ENCODE peak calls at places on chromosomes 3 and 15, in nine cellular contexts. A is lower lobe of right lung, L is AG10803, J is psoas muscle, C is foreskin fibroblast, U is HepG2, P is GM13977, G is GM13976, Y is fibroblast of villous mesenchyme. O is an unnamed sample.

GRCh38 chr3:38368238-38368637 is 21.7 kb downstream of the XYLB start:
- DNase-seq in C (no peak), G (no peak), Y (no peak), P (no peak), L (no peak), A (no peak), U (no peak), J (no peak), O (no peak)

GRCh38 chr3:72960812-72961518 is 35.6 kb upstream of the PPP4R2 start:
- DNase-seq in G (no peak), A (no peak), U (peak; percentile 86), C (peak; percentile 76), P (no peak), J (no peak), Y (peak; percentile 92), L (peak; percentile 64), O (no peak)

GRCh38 chr3:38003371-38003816 is 12.8 kb downstream of the VILL start:
- DNase-seq in L (peak; percentile 36), C (no peak), A (peak; percentile 75), G (peak; percentile 76), Y (peak; percentile 44), J (peak; percentile 63), P (peak; percentile 72), U (peak; percentile 59), O (no peak)

GRCh38 chr3:156206157-156206556 is 85.8 kb downstream of the KCNAB1 start:
- DNase-seq in U (no peak), L (peak; percentile 78), J (no peak), G (no peak), C (no peak), A (no peak), Y (no peak), P (no peak), O (no peak)

GRCh38 chr3:51390600-51391074 is 448 bp upstream of the RBM15B start:
- DNase-seq in U (no peak), J (no peak), C (no peak), L (no peak), P (no peak), G (no peak), Y (no peak), A (no peak), O (no peak)

GRCh38 chr3:34678580-34678979 is 880.1 kb downstream of the PDCD6IP start:
- DNase-seq in C (no peak), G (no peak), Y (no peak), P (no peak), J (no peak), L (no peak), A (no peak), U (no peak), O (no peak)

GRCh38 chr15:27412413-27412812 is 441.4 kb downstream of the GABRG3 start:
- DNase-seq in P (no peak), G (no peak), J (no peak), A (no peak), L (no peak), U (no peak), C (no peak), Y (no peak), O (no peak)

GRCh38 chr3:16770021-16770420 is 114.7 kb upstream of the PLCL2 start:
- DNase-seq in J (no peak), L (peak; percentile 15), U (no peak), G (no peak), C (no peak), A (no peak), Y (no peak), P (no peak), O (no peak)

GRCh38 chr3:119973276-119973675 is 121.0 kb downstream of the GSK3B start:
- DNase-seq in L (no peak), C (no peak), U (no peak), Y (peak; percentile 18), G (no peak), P (no peak), A (no peak), J (no peak), O (no peak)

GRCh38 chr3:128714887-128715496 is 11.0 kb upstream of the RAB7A start:
- DNase-seq in L (no peak), J (no peak), U (no peak), Y (no peak), G (peak; percentile 51), C (no peak), P (no peak), A (no peak), O (no peak)

GRCh38 chr3:127849368-127849767 is 27.1 kb upstream of the MGLL start:
- DNase-seq in G (no peak), C (no peak), L (no peak), P (no peak), Y (no peak), U (no peak), J (no peak), A (no peak), O (no peak)

GRCh38 chr3:141650783-141651182 is 87.3 kb upstream of the RNF7 start:
- DNase-seq in J (no peak), A (no peak), L (no peak), G (no peak), U (no peak), C (no peak), P (no peak), Y (no peak), O (no peak)

GRCh38 chr15:54884312-54884711 is 312.4 kb downstream of the RSL24D1 start:
- DNase-seq in P (no peak), J (no peak), G (no peak), U (no peak), C (no peak), A (no peak), Y (no peak), L (no peak), O (no peak)

DNA sequence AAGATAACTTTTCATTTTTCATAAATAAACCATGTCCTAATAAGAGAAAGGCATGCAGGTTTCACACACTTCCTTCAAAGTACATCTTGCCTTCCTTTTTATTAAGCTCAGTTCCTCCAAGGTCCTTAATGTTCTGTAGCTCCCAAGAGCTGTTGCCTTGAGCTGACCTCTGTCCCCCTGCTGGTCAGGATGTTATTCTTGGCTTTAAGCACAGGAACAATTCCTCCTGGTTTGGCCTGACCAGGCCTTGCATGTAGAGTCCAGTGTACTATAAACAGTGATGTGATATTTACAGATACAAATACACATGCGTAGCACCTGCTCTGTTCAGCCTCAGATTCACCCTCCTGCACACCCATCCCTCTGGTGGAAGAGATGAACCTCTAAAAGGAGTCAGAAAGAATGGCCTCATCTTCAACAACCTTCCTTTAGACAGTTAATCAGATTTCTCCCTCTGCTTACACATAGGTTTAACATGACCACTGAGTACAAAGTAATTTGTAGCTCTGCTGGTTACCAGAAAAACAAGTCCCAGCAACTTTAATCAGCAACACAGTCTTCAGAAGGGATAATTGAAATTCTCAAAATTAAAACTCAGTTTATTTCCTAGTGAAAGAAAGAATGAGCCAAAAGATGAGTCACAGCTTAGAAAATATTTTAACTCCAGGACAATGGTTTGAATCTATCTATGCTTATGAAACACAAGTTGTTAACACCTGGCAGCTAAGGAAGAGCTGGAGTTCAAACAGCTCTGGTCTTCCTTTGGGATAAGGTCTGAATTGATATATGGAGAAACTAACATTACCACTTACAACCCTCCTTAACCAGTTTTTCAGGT is 46.5 kb downstream of the PTPN9 start:
- DNase-seq in L (peak; percentile 51), P (no peak), U (peak; percentile 57), J (peak; percentile 55), C (peak; percentile 76), Y (peak; percentile 89), G (no peak), A (no peak), O (peak; percentile 32)
- TF ChIP-seq CTCF in L (peak; percentile 32), P (no peak), U (peak; percentile 67), J (peak; percentile 45), C (peak; percentile 23), Y (peak; percentile 66), G (peak; percentile 12), A (peak; percentile 52), O (no peak)

DNA sequence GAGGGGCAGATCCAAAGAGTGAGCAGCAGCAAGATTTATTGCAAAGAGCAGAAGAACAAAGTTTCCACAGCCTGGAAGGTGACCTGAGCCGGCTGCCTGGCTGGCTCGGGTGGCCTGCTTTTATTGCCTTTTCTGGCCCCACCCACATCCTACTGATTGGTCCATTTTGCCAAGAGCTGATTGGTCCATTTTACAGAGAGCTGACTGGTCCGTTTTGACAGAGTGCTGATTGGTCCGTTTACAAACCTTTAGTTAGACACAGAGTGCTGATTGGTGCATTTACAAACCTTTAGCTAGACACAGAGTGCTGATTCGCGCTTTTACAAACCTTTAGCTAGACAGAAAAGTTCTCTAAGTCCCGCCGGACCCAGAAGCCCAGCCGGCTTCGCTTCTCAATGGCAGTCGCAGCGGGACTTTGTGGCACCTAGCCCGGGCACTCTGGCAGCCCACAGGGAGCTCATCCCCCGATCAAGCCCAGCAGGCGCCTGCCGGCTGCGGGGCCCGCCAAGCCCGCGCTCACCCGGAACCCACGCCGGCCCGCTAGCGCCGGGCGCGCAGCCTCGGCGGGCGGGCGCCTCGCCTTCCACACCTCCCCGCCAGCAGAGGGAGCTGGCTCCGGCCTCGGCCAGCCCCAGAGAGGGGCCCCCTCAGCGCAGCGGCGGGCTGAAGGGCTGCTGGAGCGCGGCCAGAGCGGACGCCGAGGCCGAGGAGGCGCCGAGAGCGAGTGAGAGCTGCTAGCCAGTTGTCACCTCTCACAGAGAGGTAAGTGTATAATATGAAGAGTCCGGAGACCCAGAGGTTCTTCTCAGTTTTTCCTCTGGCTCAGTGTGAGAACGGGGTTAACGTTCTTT is 339.2 kb downstream of the CHL1 start:
- DNase-seq in L (peak; percentile 40), J (peak; percentile 41), G (no peak), P (no peak), A (peak; percentile 56), Y (peak; percentile 2), C (no peak), U (no peak), O (no peak)
- TF ChIP-seq CTCF in L (no peak), J (peak; percentile 6), G (no peak), P (no peak), A (peak; percentile 38), Y (no peak), C (no peak), U (no peak), O (peak; percentile 76)

DNA sequence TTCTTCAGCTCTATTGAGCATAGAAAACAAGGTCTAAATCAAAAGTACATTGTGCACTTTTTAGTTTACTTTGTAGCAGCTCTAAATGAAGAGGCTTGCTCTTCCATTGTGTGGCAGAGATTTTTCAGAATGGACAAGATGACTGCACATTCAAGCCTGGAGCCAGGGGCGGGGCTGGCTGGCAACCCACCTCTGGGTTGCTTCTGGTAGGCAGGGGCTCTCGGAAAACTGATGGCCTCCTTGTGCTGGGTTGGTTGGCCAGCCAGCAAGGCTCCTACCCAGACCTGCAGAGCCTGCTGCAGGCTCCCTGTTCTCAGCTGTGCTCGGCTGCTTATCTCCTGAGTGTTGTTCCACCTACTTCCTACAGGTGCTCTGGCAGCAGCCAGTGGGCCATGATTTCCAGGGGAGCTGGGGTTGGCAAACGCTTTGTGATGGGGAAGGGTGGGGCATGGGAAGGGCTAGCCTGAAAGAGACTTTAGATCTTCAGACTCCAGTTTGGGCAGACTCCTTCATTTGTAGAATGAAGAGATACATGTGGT is 8.8 kb downstream of the BSN start:
- DNase-seq in G (no peak), Y (no peak), C (no peak), U (no peak), L (no peak), A (no peak), J (no peak), P (no peak), O (no peak)
- TF ChIP-seq CTCF in G (no peak), Y (no peak), C (no peak), U (no peak), L (no peak), A (no peak), J (no peak), P (no peak), O (no peak)

DNA sequence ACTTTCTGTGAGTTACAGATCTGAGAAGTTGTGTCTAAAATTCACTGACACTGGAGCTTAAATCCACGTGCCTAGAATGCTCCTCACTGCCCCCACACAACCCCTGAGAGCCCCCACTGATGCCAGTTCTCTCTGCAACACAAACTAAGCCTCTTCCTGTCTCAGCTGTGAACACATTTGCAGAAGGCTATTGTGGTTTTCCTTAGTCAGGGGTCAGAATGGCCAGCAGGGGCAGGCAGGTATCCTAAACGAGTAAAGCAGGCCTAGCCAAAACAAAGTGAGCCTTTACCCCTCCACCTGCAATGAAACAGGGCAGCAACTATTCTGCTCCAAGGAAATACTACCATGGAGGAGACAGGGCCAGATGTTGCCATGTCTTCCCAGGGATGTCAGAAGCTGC is 78.6 kb downstream of the FHIT start:
- DNase-seq in J (no peak), C (no peak), U (peak; percentile 6), G (peak; percentile 17), P (no peak), A (no peak), Y (no peak), L (no peak), O (no peak)
- TF ChIP-seq CTCF in J (no peak), C (no peak), U (no peak), G (peak; percentile 11), P (peak; percentile 29), A (no peak), Y (no peak), L (no peak), O (no peak)

O was measured in RWPE1.